ENCODE peak calls at places on chromosomes 3 and 15, in four cellular contexts. X, I, U and O are unnamed samples.

GRCh38 chr3:117719316-117719926 is 1009.8 kb downstream of the TUSC7 start:
- DNase-seq in X (peak), I (peak), U (no peak), O (no peak)

GRCh38 chr15:74278269-74278668 is 42.1 kb downstream of the CCDC33 start:
- DNase-seq in X (no peak), I (no peak), U (no peak), O (no peak)

GRCh38 chr15:57114070-57114469 is 195.6 kb downstream of the TCF12 start:
- DNase-seq in X (no peak), I (peak), U (no peak), O (no peak)

GRCh38 chr3:31253782-31254181 is 278.9 kb upstream of the STT3B start:
- DNase-seq in X (no peak), I (no peak), U (no peak), O (no peak)

GRCh38 chr3:71022552-71023335 is 560.8 kb downstream of the FOXP1 start:
- DNase-seq in X (no peak), I (peak), U (no peak), O (no peak)

GRCh38 chr15:96268421-96269204 is 61.9 kb upstream of the NR2F2 start:
- DNase-seq in X (no peak), I (peak), U (no peak), O (no peak)

GRCh38 chr3:125231895-125232294 is 19.3 kb upstream of the SLC12A8 start:
- DNase-seq in X (no peak), I (peak), U (no peak), O (no peak)

GRCh38 chr3:72255736-72256559 is 471.0 kb upstream of the PROK2 start:
- DNase-seq in X (no peak), I (no peak), U (no peak), O (no peak)

GRCh38 chr3:16430717-16431630 is 82.5 kb downstream of the RFTN1 start:
- DNase-seq in X (no peak), I (no peak), U (no peak), O (no peak)

GRCh38 chr15:97759363-97759762 is 201.1 kb upstream of the ARRDC4 start:
- DNase-seq in X (no peak), I (peak), U (no peak), O (no peak)

GRCh38 chr15:34582461-34583357 is 742 bp downstream of the GOLGA8B start:
- DNase-seq in X (peak), I (peak), U (no peak), O (no peak)

GRCh38 chr3:148950806-148951205 is 40.5 kb upstream of the GYG1 start:
- DNase-seq in X (no peak), I (peak), U (no peak), O (no peak)

GRCh38 chr15:62119224-62119925 is 45.7 kb downstream of the C2CD4B start:
- DNase-seq in X (peak), I (peak), U (no peak), O (no peak)

GRCh38 chr3:127718916-127719290 is 46.2 kb downstream of the ABTB1 start:
- DNase-seq in X (no peak), I (no peak), U (peak), O (no peak)

GRCh38 chr3:66138336-66139234 is 82.2 kb upstream of the SLC25A26 start:
- DNase-seq in X (peak), I (peak), U (no peak), O (no peak)

GRCh38 chr3:41369838-41370237 is 170.5 kb downstream of the CTNNB1 start:
- DNase-seq in X (no peak), I (peak), U (no peak), O (no peak)

GRCh38 chr3:31981206-31982181 is at the start of the genes OSBPL10 and ZNF860:
- DNase-seq in X (peak), I (peak), U (peak), O (peak)

GRCh38 chr3:150291515-150291914 is 116.6 kb upstream of the TSC22D2 start:
- DNase-seq in X (no peak), I (no peak), U (no peak), O (no peak)

GRCh38 chr3:9397911-9398714 is 698 bp downstream of the SETD5 start:
- DNase-seq in X (no peak), I (no peak), U (peak), O (peak)

GRCh38 chr3:142963266-142964149 is at the start of gene PAQR9:
- DNase-seq in X (peak), I (no peak), U (no peak), O (no peak)

GRCh38 chr3:188752850-188753249 is 418.9 kb upstream of the TPRG1 start:
- DNase-seq in X (no peak), I (no peak), U (no peak), O (no peak)

GRCh38 chr3:11671648-11672100 is 28.0 kb upstream of the VGLL4 start:
- DNase-seq in X (no peak), I (peak), U (no peak), O (no peak)

GRCh38 chr3:150367771-150368170 is 40.3 kb upstream of the TSC22D2 start:
- DNase-seq in X (no peak), I (no peak), U (no peak), O (no peak)

GRCh38 chr3:122572940-122573412 is 4.5 kb upstream of the PARP15 start:
- DNase-seq in X (no peak), I (peak), U (no peak), O (no peak)

GRCh38 chr15:29914441-29915053 is 92.3 kb upstream of the TJP1 start:
- DNase-seq in X (no peak), I (no peak), U (no peak), O (no peak)

GRCh38 chr3:147915057-147915456 is 505.9 kb downstream of the ZIC1 start:
- DNase-seq in X (no peak), I (no peak), U (no peak), O (no peak)

GRCh38 chr3:126832933-126833332 is 128.9 kb downstream of the CHCHD6 start:
- DNase-seq in X (no peak), I (no peak), U (no peak), O (no peak)

GRCh38 chr3:196638922-196639516 is 475 bp upstream of the NRROS start:
- DNase-seq in X (no peak), I (no peak), U (no peak), O (no peak)

GRCh38 chr3:69785769-69786311 is 46.6 kb downstream of the MITF start:
- DNase-seq in X (no peak), I (no peak), U (no peak), O (no peak)

GRCh38 chr3:14797731-14798130 is 21.0 kb upstream of the FGD5 start:
- DNase-seq in X (no peak), I (no peak), U (peak), O (peak)

GRCh38 chr15:66963710-66964109 is 101.7 kb upstream of the SMAD3 start:
- DNase-seq in X (no peak), I (no peak), U (no peak), O (peak)

GRCh38 chr3:151037746-151038145 is 47.7 kb upstream of the MED12L start:
- DNase-seq in X (peak), I (peak), U (no peak), O (no peak)

GRCh38 chr15:86624261-86625036 is 544.8 kb downstream of the AGBL1 start:
- DNase-seq in X (peak), I (peak), U (no peak), O (peak)

GRCh38 chr3:10855871-10856662 is 40.0 kb downstream of the SLC6A11 start:
- DNase-seq in X (peak), I (no peak), U (no peak), O (no peak)

GRCh38 chr3:72049300-72049699 is 264.4 kb upstream of the PROK2 start:
- DNase-seq in X (no peak), I (no peak), U (no peak), O (no peak)

GRCh38 chr3:9676780-9677179 is 26.9 kb upstream of the CPNE9 start:
- DNase-seq in X (no peak), I (peak), U (no peak), O (no peak)

GRCh38 chr15:90336705-90337141 is 15.4 kb upstream of the ZNF774 start:
- DNase-seq in X (no peak), I (peak), U (peak), O (no peak)
- H3K27ac ChIP-seq in X (peak), I (peak), U (no peak), O (no peak)

DNA sequence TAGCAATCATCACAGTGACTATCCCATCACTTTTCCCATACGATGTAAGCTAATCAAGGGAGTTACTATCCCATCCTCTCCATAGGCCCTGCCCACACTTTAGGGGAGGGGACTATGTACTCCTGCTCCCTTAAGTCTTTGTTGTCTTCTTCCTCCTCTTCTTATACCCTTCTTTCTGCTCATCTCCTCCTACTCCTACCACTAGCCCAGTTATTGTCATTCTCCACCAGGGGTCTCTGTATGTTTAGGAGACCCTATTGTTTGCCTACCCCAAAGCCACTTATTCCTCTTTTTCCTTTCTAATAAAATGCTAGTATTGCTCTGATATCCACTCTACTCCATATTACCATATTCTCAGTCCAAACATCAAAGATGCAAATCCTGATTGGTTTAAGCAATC is 27.8 kb downstream of the STAC start:
- DNase-seq in X (peak), I (no peak), U (no peak), O (no peak)
- TF ChIP-seq CTCF in X (peak), I (peak), U (no peak), O (no peak)

GRCh38 chr3:64443553-64444331 is 218.5 kb upstream of the PRICKLE2 start:
- DNase-seq in X (no peak), I (no peak), U (no peak), O (no peak)
- H3K4me3 ChIP-seq in X (no peak), I (no peak), U (peak), O (peak)

GRCh38 chr3:37197810-37198371 is 23.5 kb upstream of the LRRFIP2 start:
- DNase-seq in X (no peak), I (peak), U (no peak), O (no peak)
- H3K27ac ChIP-seq in X (peak), I (peak), U (peak), O (no peak)